ENCODE peak calls at places on chromosomes 4 and X, in ten cellular contexts. Q is AG09309, D is Caki2, F is GM12865, A is WTC11, O is epithelial cell of esophagus, S is OCI-LY7, K is LHCN-M2, M is NCI-H1092 treated with DMSO at 0.1 percent for 48 hours, I is cerebellum. J is an unnamed sample.

GRCh38 chr4:77120888-77121508 is 36.0 kb upstream of the CCNG2 start:
- DNase-seq in A (no peak), Q (no peak), M (no peak), O (peak), F (peak), S (no peak), D (no peak), I (peak), K (no peak), J (no peak)

GRCh38 chr4:10074767-10075105 is 41.9 kb downstream of the WDR1 start:
- DNase-seq in A (peak), D (no peak), I (no peak), O (peak), S (peak), M (no peak), K (peak), F (peak), Q (no peak), J (no peak)

GRCh38 chrX:38175140-38175539 is 45.5 kb downstream of the SRPX start:
- DNase-seq in A (peak), I (peak), F (peak), K (no peak), S (peak), M (peak), O (peak), Q (no peak), D (peak), J (no peak)

GRCh38 chr4:146585761-146586333 is 52.8 kb upstream of the POU4F2 start:
- DNase-seq in K (peak), I (no peak), O (peak), M (no peak), S (no peak), A (no peak), D (no peak), F (no peak), Q (peak), J (no peak)

GRCh38 chrX:136209016-136209738 is 42.0 kb downstream of the MAP7D3 start:
- DNase-seq in I (peak), K (no peak), A (peak), Q (no peak), M (no peak), S (no peak), D (no peak), F (peak), O (peak), J (peak)

GRCh38 chrX:72031634-72032033 is 100.1 kb downstream of the RTL5 start:
- DNase-seq in I (no peak), O (no peak), K (no peak), F (no peak), A (no peak), M (no peak), D (no peak), S (no peak), Q (no peak), J (no peak)

GRCh38 chr4:32631824-32632223 is 1911.7 kb downstream of the PCDH7 start:
- DNase-seq in K (no peak), S (no peak), O (no peak), D (no peak), F (no peak), M (no peak), A (no peak), Q (no peak), I (no peak), J (no peak)

GRCh38 chr4:6907658-6908191 is 1.9 kb upstream of the TBC1D14 start:
- DNase-seq in A (peak), F (peak), M (peak), K (no peak), I (no peak), O (peak), Q (no peak), S (peak), D (no peak), J (no peak)

GRCh38 chr4:42151568-42152506 is 618 bp downstream of the BEND4 start:
- DNase-seq in A (peak), O (peak), F (peak), M (peak), K (no peak), S (peak), Q (no peak), I (no peak), D (no peak), J (no peak)

GRCh38 chr4:1375051-1375721 is 28.2 kb downstream of the UVSSA start:
- DNase-seq in F (no peak), O (no peak), D (no peak), A (peak), S (no peak), K (no peak), M (no peak), I (peak), Q (no peak), J (no peak)

GRCh38 chr4:152785639-152786517 is 6.1 kb downstream of the ARFIP1 start:
- DNase-seq in A (no peak), K (no peak), F (no peak), M (no peak), D (no peak), I (no peak), Q (no peak), S (peak), O (no peak), J (no peak)

GRCh38 chrX:107825698-107826285 is at the start of gene MID2:
- DNase-seq in O (peak), D (peak), I (peak), K (peak), A (peak), F (peak), M (peak), Q (no peak), S (no peak), J (no peak)

GRCh38 chrX:79169484-79169883 is 25.0 kb downstream of the GPR174 start:
- DNase-seq in K (no peak), S (no peak), O (no peak), A (no peak), F (no peak), M (no peak), D (no peak), I (no peak), Q (no peak), J (no peak)

GRCh38 chr4:71639380-71639779 is 144.5 kb downstream of the GC start:
- DNase-seq in F (no peak), S (no peak), M (no peak), K (no peak), O (no peak), A (peak), I (no peak), D (no peak), Q (no peak), J (no peak)

GRCh38 chr4:156291317-156291716 is 337.7 kb upstream of the CTSO start:
- DNase-seq in O (peak), K (peak), Q (peak), F (no peak), A (no peak), I (no peak), D (no peak), M (no peak), S (no peak), J (peak)

GRCh38 chrX:10178866-10179463 is 22.2 kb downstream of the CLCN4 start:
- DNase-seq in I (no peak), A (no peak), K (no peak), F (no peak), M (no peak), D (no peak), Q (no peak), O (no peak), S (no peak), J (no peak)

GRCh38 chrX:147894332-147894870 is 17.3 kb upstream of the FMR1 start:
- DNase-seq in K (peak), D (peak), F (no peak), Q (no peak), O (peak), M (no peak), S (no peak), I (no peak), A (no peak), J (no peak)